ENCODE peak calls at places on chromosome 5, in seven cellular contexts. N is NCI-H146, F is amygdala, J is upper lobe of right lung, M is epithelial cell of esophagus, H is body of pancreas, X is NCI-H1105. C is an unnamed sample.

GRCh38 chr5:137398751-137399150 is 100.4 kb downstream of the SPOCK1 start:
- DNase-seq in N (no peak), F (no peak), J (no peak), M (no peak), H (no peak), X (no peak), C (no peak)

GRCh38 chr5:90911169-90911568 is 352.6 kb downstream of the ADGRV1 start:
- DNase-seq in N (peak), F (no peak), J (no peak), M (no peak), H (no peak), X (no peak), C (no peak)

GRCh38 chr5:32453916-32454315 is 9.4 kb upstream of the ZFR start:
- DNase-seq in N (no peak), F (no peak), J (no peak), M (no peak), H (no peak), X (no peak), C (no peak)

GRCh38 chr5:169296456-169297220 is 4.3 kb downstream of the SLIT3 start:
- DNase-seq in N (no peak), F (no peak), J (no peak), M (no peak), H (peak), X (no peak), C (no peak)

GRCh38 chr5:90248640-90249039 is 160.9 kb downstream of the CETN3 start:
- DNase-seq in N (no peak), F (no peak), J (no peak), M (no peak), H (no peak), X (no peak), C (no peak)

GRCh38 chr5:179153921-179154345 is 93.8 kb downstream of the ZNF354C start:
- DNase-seq in N (no peak), F (no peak), J (no peak), M (no peak), H (no peak), X (no peak), C (no peak)

GRCh38 chr5:181189962-181190710 is 14.9 kb downstream of the TRIM7 start:
- DNase-seq in N (no peak), F (no peak), J (peak), M (no peak), H (peak), X (no peak), C (no peak)

GRCh38 chr5:57416246-57416996 is 66.2 kb downstream of the ACTBL2 start:
- DNase-seq in N (no peak), F (no peak), J (no peak), M (no peak), H (no peak), X (no peak), C (no peak)

GRCh38 chr5:141958113-141958512 is at the start of gene PCDH12:
- DNase-seq in N (peak), F (no peak), J (no peak), M (peak), H (no peak), X (no peak), C (no peak)

GRCh38 chr5:172074896-172075295 is 68.5 kb upstream of the FBXW11 start:
- DNase-seq in N (no peak), F (no peak), J (no peak), M (no peak), H (no peak), X (no peak), C (no peak)